ENCODE peak calls at places on chromosomes 5 and 9, in ten cellular contexts. B is body of pancreas; Y is CD4-positive, CD25-positive, alpha-beta regulatory T cell; U is dorsolateral prefrontal cortex; E is lower leg skin; T is ovary; O is fibroblast of lung; I is bronchial epithelial cell; A is K562; D is AG04449. N is an unnamed sample.

GRCh38 chr5:53971566-53971965 is 338.8 kb downstream of the ARL15 start:
- DNase-seq in E (no peak), Y (no peak), O (peak; percentile 24), A (no peak), B (no peak), U (no peak), I (no peak), D (no peak), T (no peak), N (no peak)

GRCh38 chr5:32223972-32224608 is 50.0 kb upstream of the GOLPH3 start:
- DNase-seq in T (no peak), I (peak; percentile 39), D (peak; percentile 59), B (peak; percentile 25), A (no peak), Y (no peak), E (no peak), O (peak; percentile 63), U (no peak), N (peak; percentile 53)

GRCh38 chr5:181259283-181259682 is 1.7 kb downstream of the TRIM52 start:
- DNase-seq in O (no peak), A (peak; percentile 69), E (peak; percentile 56), B (no peak), U (no peak), T (no peak), D (no peak), Y (no peak), I (no peak), N (no peak)

GRCh38 chr5:74766348-74766886 is 500 bp downstream of the GFM2 start:
- DNase-seq in O (peak; percentile 73), T (no peak), A (peak; percentile 63), B (no peak), D (no peak), Y (peak; percentile 11), E (no peak), U (no peak), I (peak; percentile 58), N (no peak)

GRCh38 chr5:109329296-109330252 is 80.2 kb downstream of the PJA2 start:
- DNase-seq in I (peak; percentile 44), E (no peak), D (peak; percentile 42), T (no peak), Y (no peak), B (no peak), O (peak; percentile 95), U (no peak), A (no peak), N (no peak)

GRCh38 chr9:112532427-112532826 is 45.8 kb downstream of the KIAA1958 start:
- DNase-seq in I (peak; percentile 16), B (peak; percentile 39), U (no peak), O (peak; percentile 89), D (no peak), A (no peak), T (peak; percentile 52), E (no peak), Y (no peak), N (no peak)

GRCh38 chr5:132026516-132027008 is 15.1 kb upstream of the ACSL6 start:
- DNase-seq in E (peak; percentile 80), B (no peak), D (no peak), U (no peak), Y (no peak), T (no peak), O (no peak), I (no peak), A (no peak), N (no peak)

GRCh38 chr5:6604946-6605345 is 27.9 kb downstream of the NSUN2 start:
- DNase-seq in B (no peak), A (no peak), E (no peak), I (no peak), D (no peak), Y (no peak), U (no peak), T (no peak), O (no peak), N (peak; percentile 34)

GRCh38 chr5:52801329-52801728 is 13.6 kb downstream of the ITGA1 start:
- DNase-seq in O (peak; percentile 25), E (no peak), D (no peak), A (peak; percentile 42), Y (no peak), U (peak; percentile 26), B (no peak), T (no peak), I (no peak), N (no peak)

GRCh38 chr9:79573697-79573976 is 1.9 kb downstream of the TLE4 start:
- DNase-seq in B (no peak), O (peak; percentile 6), U (no peak), D (no peak), I (peak; percentile 27), T (no peak), Y (no peak), A (no peak), E (no peak), N (no peak)

GRCh38 chr9:4055055-4055454 is 244.8 kb downstream of the GLIS3 start:
- DNase-seq in Y (no peak), D (no peak), E (no peak), I (no peak), B (no peak), O (no peak), U (no peak), A (no peak), T (no peak), N (no peak)

GRCh38 chr9:125890793-125891192 is 143.6 kb downstream of the PBX3 start:
- DNase-seq in Y (no peak), B (no peak), T (no peak), U (no peak), O (no peak), D (no peak), I (no peak), E (no peak), A (no peak), N (no peak)

GRCh38 chr9:125896964-125897363 is 149.8 kb downstream of the PBX3 start:
- DNase-seq in D (no peak), U (no peak), T (no peak), E (no peak), B (no peak), O (no peak), A (no peak), Y (no peak), I (no peak), N (no peak)

GRCh38 chr9:125894566-125894965 is 147.4 kb downstream of the PBX3 start:
- DNase-seq in O (no peak), U (no peak), B (no peak), D (no peak), Y (no peak), I (peak; percentile 56), E (no peak), T (no peak), A (no peak), N (no peak)

GRCh38 chr9:125889524-125890473 is 142.6 kb downstream of the PBX3 start:
- DNase-seq in T (peak; percentile 54), D (no peak), E (peak; percentile 85), I (peak; percentile 18), U (peak; percentile 59), A (no peak), Y (peak; percentile 7), B (peak; percentile 18), O (peak; percentile 62), N (no peak)

GRCh38 chr9:125893277-125893676 is 146.1 kb downstream of the PBX3 start:
- DNase-seq in I (no peak), O (no peak), D (no peak), E (no peak), T (no peak), B (no peak), A (no peak), U (no peak), Y (no peak), N (no peak)
- H3K4me3 ChIP-seq in I (no peak overlapping the region), O (no peak overlapping the region), D (no peak overlapping the region), E (no peak overlapping the region), T (no peak overlapping the region), B (no peak overlapping the region), A (no peak overlapping the region), U (no peak overlapping the region), Y (no peak overlapping the region), N (no peak overlapping the region)

GRCh38 chr9:90394866-90395265 is 247.8 kb downstream of the DIRAS2 start:
- DNase-seq in D (no peak), I (no peak), U (no peak), T (no peak), A (no peak), B (no peak), E (no peak), Y (no peak), O (no peak), N (no peak)
- H3K4me3 ChIP-seq in D (no peak overlapping the region), I (no peak overlapping the region), U (no peak overlapping the region), T (no peak overlapping the region), A (no peak overlapping the region), B (no peak overlapping the region), E (no peak overlapping the region), Y (no peak overlapping the region), O (no peak overlapping the region), N (no peak overlapping the region)

GRCh38 chr9:684055-684949 is 157.2 kb upstream of the DMRT1 start:
- DNase-seq in D (no peak), E (no peak), O (peak; percentile 58), T (no peak), B (no peak), Y (no peak), I (peak; percentile 78), U (no peak), A (no peak), N (no peak)
- H3K4me3 ChIP-seq in D (peak overlapping the region; percentile 54), E (no peak overlapping the region), O (peak overlapping the region; percentile 14), T (no peak overlapping the region), B (no peak overlapping the region), Y (no peak overlapping the region), I (peak overlapping the region; percentile 1), U (peak overlapping the region; percentile 25), A (no peak overlapping the region), N (no peak overlapping the region)

GRCh38 chr5:179803651-179804598 is 2.7 kb downstream of the MGAT4B start:
- DNase-seq in B (no peak), A (peak; percentile 64), D (no peak), Y (no peak), T (no peak), E (peak; percentile 88), U (no peak), O (no peak), I (no peak), N (peak; percentile 52)

GRCh38 chr5:179802950-179803562 is 3.6 kb downstream of the MGAT4B start:
- DNase-seq in O (no peak), D (no peak), T (no peak), Y (no peak), I (no peak), E (peak; percentile 84), A (no peak), U (no peak), B (no peak), N (no peak)

GRCh38 chr5:179805070-179805528 is 1.6 kb downstream of the MGAT4B start:
- DNase-seq in E (peak; percentile 85), D (no peak), T (no peak), A (no peak), Y (no peak), U (no peak), B (peak; percentile 52), O (no peak), I (no peak), N (no peak)

GRCh38 chr5:179805529-179806249 is 977 bp downstream of the MGAT4B start:
- DNase-seq in A (peak; percentile 69), D (no peak), T (no peak), U (no peak), E (peak; percentile 90), O (peak; percentile 45), Y (no peak), I (no peak), B (peak; percentile 50), N (peak; percentile 50)

DNA sequence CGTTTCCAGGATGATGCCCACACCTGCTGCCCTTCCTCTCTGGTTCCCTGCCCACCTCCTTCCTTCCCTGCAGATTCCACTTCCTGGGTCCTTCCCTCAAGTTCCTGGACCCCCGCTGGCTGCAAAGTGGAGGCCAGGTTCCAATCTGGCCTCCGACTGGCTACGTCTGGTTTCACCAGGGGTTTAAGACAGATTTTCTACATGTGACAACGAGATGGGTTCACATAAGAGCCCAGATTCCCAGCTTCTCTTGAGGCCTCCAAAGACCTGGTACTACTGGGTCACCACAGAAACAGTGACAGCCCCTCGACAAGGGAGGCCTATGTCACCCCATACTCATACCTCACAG is 2.1 kb downstream of the MGAT4B start:
- DNase-seq in T (no peak), D (no peak), A (no peak), Y (no peak), I (no peak), O (no peak), U (no peak), E (no peak), B (no peak), N (no peak)
- H3K4me3 ChIP-seq in T (peak overlapping the region; percentile 94), D (peak overlapping the region; percentile 72), A (peak overlapping the region; percentile 76), Y (no peak overlapping the region), I (no peak overlapping the region), O (peak overlapping the region; percentile 82), U (peak overlapping the region; percentile 88), E (no peak overlapping the region), B (no peak overlapping the region), N (no peak overlapping the region)